ENCODE peak calls at places on chromosome 1, in nine cellular contexts. K, X, A, M, P, G, U, R and Q are unnamed samples. For H3K36me3, the result is how much of the 10 kb centered on the place peaks cover.

GRCh38 chr1:212699104-212699838 is 369 bp downstream of the BATF3 start:
- DNase-seq in K (peak), X (peak), A (peak), M (no peak), P (peak), G (peak), U (peak), R (peak), Q (no peak)

GRCh38 chr1:181149326-181150000 is 61.0 kb downstream of the IER5 start:
- DNase-seq in K (no peak), X (no peak), A (no peak), M (no peak), P (peak), G (no peak), U (no peak), R (no peak), Q (no peak)

GRCh38 chr1:85611390-85611789 is 30.8 kb downstream of the CCN1 start:
- DNase-seq in K (no peak), X (no peak), A (no peak), M (no peak), P (no peak), G (peak), U (no peak), R (peak), Q (peak)

GRCh38 chr1:155834296-155834926 is 22.6 kb downstream of the GON4L start:
- DNase-seq in K (no peak), X (no peak), A (no peak), M (no peak), P (no peak), G (peak), U (peak), R (no peak), Q (peak)

GRCh38 chr1:32960819-32961355 is 3.7 kb downstream of the RNF19B start:
- DNase-seq in K (no peak), X (no peak), A (no peak), M (no peak), P (no peak), G (no peak), U (no peak), R (no peak), Q (no peak)

GRCh38 chr1:160400284-160400645 is at the start of gene VANGL2:
- DNase-seq in K (peak), X (no peak), A (peak), M (no peak), P (no peak), G (peak), U (no peak), R (no peak), Q (peak)

GRCh38 chr1:44154665-44155064 is 13.2 kb upstream of the KLF18 start:
- DNase-seq in K (no peak), X (no peak), A (no peak), M (no peak), P (no peak), G (no peak), U (no peak), R (peak), Q (no peak)

GRCh38 chr1:232594018-232594502 is 35.9 kb downstream of the SIPA1L2 start:
- DNase-seq in K (no peak), X (no peak), A (no peak), M (no peak), P (no peak), G (peak), U (no peak), R (no peak), Q (no peak)

GRCh38 chr1:12150456-12151200 is 16.2 kb upstream of the TNFRSF1B start:
- DNase-seq in K (no peak), X (no peak), A (no peak), M (no peak), P (no peak), G (no peak), U (no peak), R (no peak), Q (no peak)

GRCh38 chr1:229693124-229693523 is 67.1 kb downstream of the URB2 start:
- DNase-seq in K (no peak), X (no peak), A (no peak), M (no peak), P (no peak), G (no peak), U (no peak), R (no peak), Q (no peak)

GRCh38 chr1:213201380-213202155 is 150.5 kb downstream of the RPS6KC1 start:
- DNase-seq in K (no peak), X (no peak), A (no peak), M (no peak), P (no peak), G (peak), U (no peak), R (no peak), Q (peak)

GRCh38 chr1:200274121-200274520 is 135.7 kb downstream of the ZNF281 start:
- DNase-seq in K (no peak), X (no peak), A (no peak), M (no peak), P (no peak), G (no peak), U (no peak), R (no peak), Q (no peak)

GRCh38 chr1:177873238-177873637 is 96.6 kb downstream of the SEC16B start:
- DNase-seq in K (no peak), X (no peak), A (no peak), M (no peak), P (no peak), G (peak), U (peak), R (peak), Q (peak)

DNA sequence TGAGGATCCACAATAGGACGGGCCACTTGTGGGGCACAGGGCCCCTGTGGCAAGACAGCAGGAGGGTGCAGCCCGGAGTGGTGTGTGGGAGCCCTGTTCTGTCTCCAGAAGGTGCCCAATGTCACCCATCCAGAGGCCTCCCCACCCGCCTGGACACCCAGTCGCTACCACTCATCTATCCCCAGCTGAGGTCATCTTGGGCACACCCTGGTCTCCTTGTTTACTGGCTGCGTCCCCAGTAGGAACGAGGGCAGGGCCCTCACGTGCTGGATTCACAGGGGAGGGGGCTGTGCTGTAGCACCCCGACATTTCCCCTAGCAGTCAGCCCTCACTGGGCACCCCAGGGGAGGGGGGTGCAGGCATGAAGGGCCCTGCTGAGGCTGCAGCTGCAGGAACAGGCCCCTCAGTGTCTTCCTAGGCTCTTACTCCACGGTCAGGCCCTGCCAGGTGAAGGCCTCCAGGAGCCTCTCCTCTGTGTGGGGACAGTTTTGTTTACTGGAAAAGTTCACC is 2.3 kb upstream of the TNNT2 start:
- DNase-seq in K (no peak), X (no peak), A (peak), M (no peak), P (no peak), G (no peak), U (no peak), R (no peak), Q (no peak)
- H3K36me3 ChIP-seq in K (under half), X (under half), A (under half), M (under half), P (under half), G (under half), U (under half), R (under half), Q (under half)

GRCh38 chr1:25034736-25035522 is 104.9 kb upstream of the RUNX3 start:
- DNase-seq in K (no peak), X (no peak), A (no peak), M (no peak), P (no peak), G (no peak), U (no peak), R (no peak), Q (no peak)

GRCh38 chr1:25037174-25038074 is 107.3 kb upstream of the RUNX3 start:
- DNase-seq in K (no peak), X (no peak), A (peak), M (no peak), P (no peak), G (peak), U (peak), R (peak), Q (peak)

GRCh38 chr1:25033828-25034451 is 103.9 kb upstream of the RUNX3 start:
- DNase-seq in K (peak), X (no peak), A (peak), M (no peak), P (no peak), G (no peak), U (no peak), R (no peak), Q (no peak)

GRCh38 chr1:25035523-25036116 is 105.5 kb upstream of the RUNX3 start:
- DNase-seq in K (no peak), X (no peak), A (no peak), M (no peak), P (no peak), G (no peak), U (no peak), R (no peak), Q (no peak)

GRCh38 chr1:25036117-25036546 is 106.1 kb upstream of the RUNX3 start:
- DNase-seq in K (no peak), X (no peak), A (no peak), M (no peak), P (no peak), G (no peak), U (no peak), R (no peak), Q (no peak)
- H3K27ac ChIP-seq in K (no peak), X (no peak), A (no peak), M (no peak), P (no peak), G (no peak), U (no peak), R (no peak), Q (no peak)

GRCh38 chr1:89600792-89601191 is 32.1 kb upstream of the LRRC8C start:
- DNase-seq in K (no peak), X (no peak), A (no peak), M (no peak), P (no peak), G (no peak), U (no peak), R (no peak), Q (no peak)
- TF ChIP-seq CTCF in K (no peak), X (no peak), A (no peak), M (no peak), P (no peak), G (no peak), U (no peak), R (no peak), Q (no peak)

DNA sequence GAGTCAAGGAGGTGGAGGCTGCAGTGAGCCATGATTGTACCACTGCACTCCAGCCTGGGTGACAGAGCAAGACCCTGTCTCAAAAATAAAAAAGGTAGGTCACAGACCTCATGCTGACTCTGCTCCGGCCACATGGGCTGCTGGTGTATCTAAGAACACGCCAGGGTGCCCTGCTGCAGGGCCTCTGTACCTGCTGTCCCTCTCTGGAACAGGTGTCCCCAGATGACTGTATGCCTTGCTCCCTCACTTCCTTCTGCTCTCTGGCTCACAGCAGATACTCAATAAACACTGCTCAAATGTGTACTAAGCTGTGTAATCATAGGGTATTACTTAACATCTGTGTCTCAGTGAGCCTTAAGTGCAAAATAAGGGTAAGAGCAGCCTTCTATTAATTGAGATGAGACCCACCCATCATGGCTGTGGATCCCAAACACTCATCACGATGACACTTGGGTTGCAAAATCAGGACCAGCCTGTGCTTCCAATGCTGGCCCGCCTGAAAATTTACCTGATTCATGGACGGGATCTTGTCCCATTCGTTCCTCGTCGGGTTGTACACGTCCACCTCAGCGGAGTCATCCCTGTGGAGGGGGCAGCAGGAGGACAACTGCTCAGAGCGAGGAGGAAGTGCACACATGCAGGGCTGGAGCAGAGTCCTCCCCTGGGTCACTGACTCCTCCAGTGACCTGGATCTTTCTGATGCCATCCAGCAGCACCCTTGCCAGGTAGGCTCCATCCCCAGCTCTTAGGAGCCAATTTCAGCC is 7.5 kb downstream of the KLHL21 start:
- DNase-seq in K (no peak), X (no peak), A (no peak), M (no peak), P (no peak), G (no peak), U (no peak), R (no peak), Q (no peak)
- H3K36me3 ChIP-seq in K (half or more), X (under half), A (under half), M (half or more), P (half or more), G (half or more), U (under half), R (half or more), Q (half or more)

DNA sequence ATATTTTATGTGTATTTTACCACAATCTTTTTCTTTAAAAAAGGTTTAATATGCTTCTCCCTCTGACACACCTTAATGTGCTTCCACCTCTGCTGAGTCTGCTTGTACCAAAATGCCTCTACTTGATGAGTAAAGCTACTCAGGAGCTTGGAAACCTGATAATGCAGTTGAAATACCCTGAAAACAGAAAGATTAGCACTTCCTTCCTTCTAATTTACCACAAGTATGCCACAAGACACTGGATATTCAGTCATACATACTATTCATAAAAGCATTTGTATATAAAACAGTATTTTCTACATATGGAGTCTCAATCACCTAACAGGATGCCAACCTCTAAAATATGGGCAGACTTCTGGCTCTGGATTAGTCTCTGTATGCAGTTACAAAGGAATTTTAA is 55.0 kb downstream of the SLC35D1 start:
- DNase-seq in K (no peak), X (no peak), A (no peak), M (no peak), P (no peak), G (peak), U (no peak), R (no peak), Q (no peak)
- H3K27ac ChIP-seq in K (no peak), X (no peak), A (no peak), M (no peak), P (no peak), G (no peak), U (no peak), R (no peak), Q (no peak)

DNA sequence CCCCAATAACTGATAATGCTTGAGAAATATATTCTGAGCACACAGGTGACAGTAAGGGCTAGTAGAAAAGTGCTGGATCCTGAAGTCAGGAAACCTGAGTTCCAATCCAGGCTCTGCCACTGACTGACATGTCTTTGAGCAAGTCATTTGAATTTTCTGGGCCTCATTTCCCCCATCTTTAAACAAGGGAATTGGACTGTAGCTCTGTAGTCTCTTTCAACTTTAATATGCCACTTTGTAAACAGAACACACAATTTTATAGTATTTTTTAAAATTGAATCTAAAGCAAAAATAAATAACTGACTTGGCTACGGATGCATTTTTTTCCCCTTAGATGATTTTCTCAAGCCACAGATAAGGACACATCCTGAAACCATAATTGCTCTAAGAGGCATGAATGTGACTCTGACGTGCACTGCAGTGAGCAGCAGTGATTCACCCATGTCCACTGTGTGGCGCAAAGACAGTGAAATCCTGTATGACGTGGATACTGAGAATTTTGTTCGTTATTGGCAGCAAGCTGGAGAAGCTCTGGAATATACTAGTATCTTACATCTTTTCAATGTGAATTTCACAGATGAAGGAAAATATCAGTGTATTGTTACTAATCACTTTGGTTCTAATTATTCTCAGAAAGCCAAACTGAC is 37.0 kb downstream of the LRIG2 start:
- DNase-seq in K (no peak), X (no peak), A (no peak), M (no peak), P (no peak), G (peak), U (peak), R (peak), Q (peak)
- TF ChIP-seq CTCF in K (peak), X (no peak), A (no peak), M (no peak), P (no peak), G (peak), U (no peak), R (peak), Q (peak)

GRCh38 chr1:64550505-64550904 is 80.6 kb downstream of the CACHD1 start:
- DNase-seq in K (no peak), X (no peak), A (no peak), M (no peak), P (no peak), G (no peak), U (no peak), R (no peak), Q (no peak)
- H3K36me3 ChIP-seq in K (under half), X (under half), A (under half), M (under half), P (under half), G (under half), U (under half), R (under half), Q (under half)

GRCh38 chr1:207015791-207016190 is 16.8 kb downstream of the C1orf116 start:
- DNase-seq in K (no peak), X (no peak), A (no peak), M (no peak), P (no peak), G (no peak), U (no peak), R (no peak), Q (no peak)

GRCh38 chr1:207018707-207019106 is 13.8 kb downstream of the C1orf116 start:
- DNase-seq in K (no peak), X (no peak), A (no peak), M (no peak), P (no peak), G (no peak), U (no peak), R (peak), Q (no peak)

GRCh38 chr1:207020016-207020708 is 12.4 kb downstream of the C1orf116 start:
- DNase-seq in K (no peak), X (no peak), A (peak), M (no peak), P (no peak), G (no peak), U (no peak), R (peak), Q (no peak)

GRCh38 chr1:207019161-207019560 is 13.4 kb downstream of the C1orf116 start:
- DNase-seq in K (no peak), X (no peak), A (no peak), M (no peak), P (no peak), G (no peak), U (no peak), R (no peak), Q (no peak)

DNA sequence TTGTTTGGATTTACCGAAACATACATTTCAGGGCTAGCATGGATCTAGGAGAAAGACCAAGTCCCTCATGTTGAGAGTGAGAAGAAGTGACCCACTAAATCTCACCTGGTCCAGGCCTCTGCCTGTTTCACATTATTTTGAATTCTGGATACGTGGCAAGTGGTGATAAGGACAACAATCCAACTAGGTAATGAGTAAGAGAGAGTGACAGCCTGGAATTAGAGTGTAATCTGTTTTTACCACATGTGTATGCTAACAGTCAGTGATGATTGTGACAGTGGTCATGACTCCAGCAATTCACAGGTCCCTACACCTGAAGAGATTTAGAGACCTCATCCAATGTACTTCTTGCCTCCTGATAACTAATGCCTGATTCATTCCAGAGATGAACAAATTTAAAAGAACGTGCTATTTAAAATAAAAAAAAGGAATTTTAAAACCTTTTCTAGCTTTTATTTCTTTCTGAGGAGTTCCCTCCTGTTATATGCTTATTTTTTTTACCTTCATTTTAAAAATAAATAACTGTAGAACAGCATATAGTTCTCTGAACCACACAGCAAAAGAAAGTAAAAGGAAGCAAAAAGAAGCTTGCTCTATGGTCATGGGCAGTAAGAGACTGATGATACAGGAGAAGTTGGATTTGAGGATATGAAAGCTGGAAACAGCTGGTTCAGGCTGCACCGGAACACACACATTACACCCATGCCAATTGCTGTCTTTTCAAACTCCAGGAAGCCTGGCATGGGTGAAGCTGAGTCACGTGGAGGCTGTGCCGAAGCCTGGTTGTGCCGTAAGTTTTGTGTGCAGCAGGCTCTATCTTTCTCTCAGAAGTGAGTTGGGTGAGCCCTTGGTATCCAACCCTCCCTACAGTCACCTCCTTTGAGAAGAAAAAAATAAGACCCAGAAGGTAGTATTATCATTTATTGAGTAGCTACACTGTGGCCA is 14.7 kb downstream of the C1orf116 start:
- DNase-seq in K (peak), X (no peak), A (peak), M (no peak), P (no peak), G (no peak), U (no peak), R (peak), Q (no peak)
- H3K27ac ChIP-seq in K (no peak), X (no peak), A (no peak), M (peak), P (peak), G (no peak), U (no peak), R (peak), Q (no peak)

DNA sequence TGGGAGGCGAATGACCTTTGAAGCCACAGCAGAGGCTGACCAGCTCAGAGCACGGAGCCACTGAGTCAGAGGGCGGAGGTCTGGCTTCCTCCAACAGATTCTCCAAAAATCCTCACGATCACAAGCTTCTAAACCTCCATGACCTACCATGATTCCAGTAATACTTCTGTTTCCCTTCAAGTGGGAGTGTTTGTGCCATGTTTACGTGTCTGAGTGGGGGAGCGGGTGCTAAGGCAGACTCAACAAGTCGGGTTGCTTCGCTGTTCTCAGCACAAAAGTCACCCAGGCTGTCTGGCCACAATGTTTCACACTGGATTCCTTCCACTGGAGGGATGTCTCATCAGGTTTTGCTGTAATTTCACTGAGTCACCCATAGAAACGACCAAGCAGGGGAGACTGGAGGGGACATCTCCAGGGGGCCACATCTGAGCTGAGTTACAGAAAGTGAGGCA is 86.2 kb downstream of the SLC66A1 start:
- DNase-seq in K (no peak), X (no peak), A (no peak), M (no peak), P (no peak), G (peak), U (no peak), R (peak), Q (peak)
- TF ChIP-seq CTCF in K (no peak), X (peak), A (no peak), M (peak), P (no peak), G (peak), U (no peak), R (peak), Q (peak)